ENCODE peak calls at places on chromosomes 7 and 10, in seven cellular contexts. F is esophagus squamous epithelium, Z is adrenal gland, M is stomach, C is transverse colon, R is breast epithelium, I is IMR-90. B is an unnamed sample.

GRCh38 chr10:123717336-123717735 is 51.2 kb downstream of the GPR26 start:
- DNase-seq in M (no peak), I (no peak), F (no peak), Z (no peak), R (no peak), C (no peak), B (peak; percentile 80)

GRCh38 chr7:113891828-113892227 is 27.0 kb downstream of the PPP1R3A start:
- DNase-seq in C (no peak), R (no peak), Z (no peak), I (peak; percentile 56), F (no peak), M (no peak), B (no peak)

GRCh38 chr7:137606061-137606674 is 240.6 kb downstream of the DGKI start:
- DNase-seq in R (no peak), I (peak; percentile 71), Z (no peak), C (no peak), M (no peak), F (no peak), B (no peak)

GRCh38 chr7:153581415-153581814 is 470.8 kb upstream of the DPP6 start:
- DNase-seq in C (no peak), Z (no peak), F (no peak), R (no peak), M (no peak), I (no peak), B (no peak)

GRCh38 chr7:5183155-5183554 is 6.9 kb upstream of the WIPI2 start:
- DNase-seq in Z (no peak), I (no peak), F (no peak), R (peak; percentile 33), M (peak; percentile 48), C (no peak), B (no peak)

GRCh38 chr7:121755286-121755685 is 117.7 kb upstream of the PTPRZ1 start:
- DNase-seq in I (no peak), C (no peak), R (no peak), Z (no peak), F (no peak), M (no peak), B (no peak)

GRCh38 chr7:87339373-87339897 is 6.0 kb upstream of the CROT start:
- DNase-seq in R (no peak), F (no peak), Z (no peak), M (no peak), C (no peak), I (no peak), B (no peak)

GRCh38 chr7:51224811-51225581 is 91.6 kb downstream of the COBL start:
- DNase-seq in R (peak; percentile 35), Z (no peak), F (no peak), M (peak; percentile 87), C (peak; percentile 85), I (no peak), B (no peak)

GRCh38 chr7:101108330-101108857 is 18.5 kb upstream of the SERPINE1 start:
- DNase-seq in M (no peak), C (no peak), I (no peak), F (no peak), Z (no peak), R (no peak), B (no peak)

GRCh38 chr10:76736392-76736791 is 901.2 kb downstream of the KCNMA1 start:
- DNase-seq in I (no peak), F (no peak), C (no peak), Z (no peak), M (no peak), R (no peak), B (no peak)

GRCh38 chr7:72785166-72785955 is 42.6 kb downstream of the TYW1B start:
- DNase-seq in M (no peak), C (no peak), Z (no peak), F (no peak), I (peak; percentile 71), R (no peak), B (no peak)

GRCh38 chr10:70773965-70774809 is 11.0 kb downstream of the TBATA start:
- DNase-seq in I (no peak), Z (peak; percentile 34), R (peak; percentile 15), M (peak; percentile 14), F (no peak), C (no peak), B (peak; percentile 87)

GRCh38 chr7:132125872-132126595 is 450.2 kb downstream of the PLXNA4 start:
- DNase-seq in I (no peak), Z (no peak), M (no peak), R (no peak), C (no peak), F (no peak), B (no peak)

GRCh38 chr7:152522551-152522950 is 86.7 kb upstream of the KMT2C start:
- DNase-seq in Z (peak; percentile 87), R (no peak), I (no peak), C (no peak), F (no peak), M (no peak), B (no peak)

GRCh38 chr10:121734517-121735137 is 136.4 kb upstream of the FGFR2 start:
- DNase-seq in Z (no peak), R (no peak), M (no peak), I (no peak), C (no peak), F (no peak), B (no peak)
- TF ChIP-seq CTCF in Z (peak; percentile 12), R (peak; percentile 29), M (peak; percentile 13), I (peak; percentile 65), C (peak; percentile 69), F (peak; percentile 18), B (no peak)

GRCh38 chr10:133091316-133091715 is 3.6 kb downstream of the ADGRA1 start:
- DNase-seq in M (no peak), I (no peak), R (no peak), Z (no peak), F (no peak), C (no peak), B (no peak)
- H3K27me3 ChIP-seq in M (peaks cover 80% of the 10 kb centered on the region), I (peaks cover 49% of the 10 kb centered on the region), R (no peaks in the 10 kb centered on the region), Z (peaks cover 51% of the 10 kb centered on the region), F (peaks cover 18% of the 10 kb centered on the region), C (peaks cover 46% of the 10 kb centered on the region), B (peaks cover 7% of the 10 kb centered on the region)

DNA sequence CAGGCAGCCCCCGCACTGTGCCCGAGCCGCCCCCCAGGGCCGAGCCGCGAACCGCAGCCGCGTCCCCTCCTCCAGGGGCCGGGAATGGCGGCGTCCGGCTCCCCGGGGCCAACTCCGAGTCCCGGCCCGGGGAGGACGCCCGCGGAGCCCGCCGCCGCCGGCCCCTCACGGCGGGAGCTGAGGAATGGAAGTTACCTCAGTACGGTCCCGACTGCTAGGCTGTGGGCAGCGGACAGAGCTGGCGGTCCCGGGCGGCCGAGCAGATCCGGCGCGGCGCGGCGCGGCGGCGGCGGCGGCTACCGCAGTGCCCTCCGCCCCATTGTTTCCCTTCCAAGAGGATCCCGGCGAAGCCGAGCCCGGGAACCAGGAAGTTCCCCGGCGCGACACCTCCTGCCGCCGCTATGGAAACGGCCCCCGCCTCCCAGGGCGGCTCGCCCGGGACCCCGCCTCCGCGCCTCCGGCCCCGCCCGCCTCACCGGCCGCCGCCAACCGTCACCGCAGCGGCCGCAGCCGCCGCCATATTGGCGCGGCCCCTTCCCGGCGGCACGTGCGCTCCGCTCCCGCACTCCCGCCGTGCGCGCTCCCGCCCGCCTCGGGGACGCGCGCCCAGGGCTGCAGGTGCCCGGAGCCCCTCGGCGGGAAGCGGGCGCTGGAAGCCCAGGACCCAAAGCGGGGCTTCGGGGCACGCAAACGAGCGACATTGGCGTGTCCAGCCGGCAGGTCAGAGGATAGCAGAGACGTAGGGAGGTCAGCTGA is at the start of gene USP6NL:
- DNase-seq in Z (peak; percentile 93), R (peak; percentile 79), F (peak; percentile 25), C (peak; percentile 94), I (peak; percentile 74), M (peak; percentile 93), B (no peak)
- TF ChIP-seq POLR2A in Z (peak; percentile 91), R (no peak), F (peak; percentile 55), C (peak; percentile 72), I (peak; percentile 56), M (no peak), B (no peak)

GRCh38 chr7:1475991-1476390 is 16.7 kb upstream of the MICALL2 start:
- DNase-seq in M (no peak), I (no peak), Z (no peak), R (no peak), C (no peak), F (no peak), B (no peak)
- TF ChIP-seq CTCF in M (no peak), I (no peak), Z (no peak), R (no peak), C (no peak), F (no peak), B (no peak)

DNA sequence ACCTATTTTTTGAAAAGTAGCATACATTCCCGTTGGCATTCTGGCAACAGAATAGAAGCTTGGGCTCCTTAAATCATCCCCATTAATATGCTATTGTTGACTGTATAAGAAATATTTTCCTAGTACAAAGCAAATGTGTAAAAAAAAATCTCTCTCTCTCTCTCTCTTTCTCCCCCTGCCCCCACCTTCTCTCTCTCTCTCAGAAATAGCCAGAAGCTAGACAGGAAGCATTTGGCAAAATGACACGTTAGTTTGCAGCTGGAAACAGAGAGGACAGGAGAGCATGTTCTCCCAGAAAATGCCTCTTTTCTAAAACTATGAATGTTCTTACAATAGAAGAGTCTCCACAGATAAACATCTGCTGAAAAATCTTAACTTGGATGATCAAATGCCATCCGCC is 59.6 kb upstream of the AKR1E2 start:
- DNase-seq in F (no peak), M (no peak), Z (no peak), R (no peak), I (peak; percentile 18), C (no peak), B (no peak)
- H3K27me3 ChIP-seq in F (no peaks in the 10 kb centered on the region), M (no peaks in the 10 kb centered on the region), Z (no peaks in the 10 kb centered on the region), R (no peaks in the 10 kb centered on the region), I (no peaks in the 10 kb centered on the region), C (no peaks in the 10 kb centered on the region), B (no peaks in the 10 kb centered on the region)

GRCh38 chr10:18157909-18158308 is 17.7 kb downstream of the CACNB2 start:
- DNase-seq in F (no peak), C (no peak), M (no peak), Z (no peak), I (peak; percentile 88), R (no peak), B (no peak)
- TF ChIP-seq POLR2A in F (no peak), C (no peak), M (no peak), Z (no peak), I (no peak), R (no peak), B (no peak)

GRCh38 chr10:125081931-125082330 is 78.4 kb downstream of the CTBP2 start:
- DNase-seq in M (no peak), Z (no peak), I (no peak), R (no peak), C (no peak), F (no peak), B (no peak)

GRCh38 chr10:125079091-125079600 is 81.2 kb downstream of the CTBP2 start:
- DNase-seq in I (no peak), M (no peak), R (no peak), F (no peak), Z (no peak), C (no peak), B (no peak)

GRCh38 chr10:125082881-125083575 is 77.3 kb downstream of the CTBP2 start:
- DNase-seq in I (no peak), C (no peak), M (no peak), R (no peak), F (no peak), Z (no peak), B (no peak)

GRCh38 chr10:125080984-125081383 is 79.4 kb downstream of the CTBP2 start:
- DNase-seq in I (no peak), F (no peak), Z (no peak), R (no peak), C (no peak), M (no peak), B (no peak)

DNA sequence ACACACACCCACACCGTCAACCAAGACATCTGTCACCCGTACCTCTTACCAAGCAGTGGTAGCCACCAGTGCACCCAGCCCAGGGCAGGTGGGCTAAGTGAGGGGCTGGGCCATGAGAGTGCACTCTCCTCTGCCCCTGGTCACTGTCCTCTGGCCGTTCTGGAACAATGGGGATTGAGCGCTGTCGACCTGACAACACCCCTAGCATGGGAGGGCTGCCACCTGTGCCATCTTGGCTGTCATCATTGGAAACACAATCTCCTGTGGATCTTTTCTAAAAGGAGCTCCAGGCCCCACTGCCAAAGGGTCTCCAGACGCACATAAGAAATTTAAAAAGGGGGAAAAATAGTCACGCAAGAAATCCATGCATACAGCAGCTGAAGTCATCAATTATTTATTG is 80.1 kb downstream of the CTBP2 start:
- DNase-seq in M (no peak), F (no peak), I (no peak), C (no peak), R (no peak), Z (no peak), B (no peak)
- TF ChIP-seq CTCF in M (no peak), F (no peak), I (no peak), C (no peak), R (no peak), Z (no peak), B (no peak)

B was measured in vagina.